ENCODE peak calls at places on chromosomes 4 and X, in four cellular contexts. Q is HCT116, A is left ventricle myocardium inferior, Y is tibial nerve. W is an unnamed sample.

GRCh38 chrX:9882669-9883446 is 84.3 kb upstream of the CLDN34 start:
- DNase-seq in A (no peak), Q (no peak), Y (no peak), W (no peak)

GRCh38 chr4:41158274-41158673 is 56.1 kb downstream of the APBB2 start:
- DNase-seq in Y (no peak), Q (no peak), A (no peak), W (no peak)

GRCh38 chr4:55721651-55722050 is 85.6 kb upstream of the NMU start:
- DNase-seq in Q (no peak), Y (no peak), A (no peak), W (no peak)

GRCh38 chr4:170853422-170854021 is 763.8 kb upstream of the AADAT start:
- DNase-seq in Q (peak; percentile 48), A (peak; percentile 14), Y (peak; percentile 13), W (peak; percentile 53)

GRCh38 chr4:139015948-139016451 is 419 bp downstream of the NOCT start:
- DNase-seq in Y (no peak), Q (no peak), A (peak; percentile 30), W (peak; percentile 54)

GRCh38 chr4:139229534-139230039 is 50.4 kb downstream of the MGARP start:
- DNase-seq in Y (no peak), A (no peak), Q (peak; percentile 50), W (peak; percentile 66)

GRCh38 chr4:26525751-26526150 is 35.5 kb upstream of the CCKAR start:
- DNase-seq in A (no peak), Q (no peak), Y (no peak), W (no peak)

GRCh38 chr4:55077577-55077976 is 47.8 kb downstream of the KDR start:
- DNase-seq in A (no peak), Q (no peak), Y (no peak), W (no peak)

GRCh38 chr4:184747034-184747830 is 13.3 kb upstream of the CENPU start:
- DNase-seq in Q (no peak), Y (no peak), A (peak; percentile 44), W (no peak)

GRCh38 chr4:1655676-1656075 is 28.4 kb downstream of the FAM53A start:
- DNase-seq in Q (no peak), A (no peak), Y (no peak), W (no peak)

GRCh38 chr4:10611673-10612072 is 72.9 kb downstream of the CLNK start:
- DNase-seq in Q (peak; percentile 65), A (no peak), Y (no peak), W (no peak)

GRCh38 chrX:69298466-69299140 is 133.3 kb upstream of the PJA1 start:
- DNase-seq in Q (no peak), A (no peak), Y (no peak), W (no peak)

GRCh38 chr4:168593399-168593798 is 96.5 kb downstream of the PALLD start:
- DNase-seq in A (no peak), Y (no peak), Q (no peak), W (no peak)

GRCh38 chr4:85913925-85914694 is 439.2 kb downstream of the ARHGAP24 start:
- DNase-seq in Q (no peak), Y (no peak), A (no peak), W (no peak)

GRCh38 chr4:37762294-37763163 is 64.0 kb upstream of the PGM2 start:
- DNase-seq in Y (no peak), A (no peak), Q (peak; percentile 6), W (peak; percentile 22)

GRCh38 chrX:84155938-84156337 is 32.1 kb downstream of the RPS6KA6 start:
- DNase-seq in Q (no peak), Y (no peak), A (no peak), W (no peak)

GRCh38 chrX:65685112-65685511 is 17.7 kb downstream of the MSN start:
- DNase-seq in A (no peak), Y (no peak), Q (no peak), W (no peak)

GRCh38 chrX:130497531-130497930 is 95.7 kb downstream of the RBMX2 start:
- DNase-seq in A (no peak), Y (no peak), Q (no peak), W (no peak)

GRCh38 chrX:69535661-69536060 is 31.5 kb downstream of the NALF2 start:
- DNase-seq in A (no peak), Q (no peak), Y (no peak), W (no peak)

GRCh38 chr4:165726831-165727230 is 146.2 kb upstream of the TLL1 start:
- DNase-seq in Q (no peak), Y (no peak), A (no peak), W (no peak)

GRCh38 chrX:131752493-131753198 is 208.8 kb downstream of the OR13H1 start:
- DNase-seq in Y (no peak), Q (no peak), A (no peak), W (no peak)

GRCh38 chr4:151409470-151410313 is 716 bp downstream of the FHIP1A start:
- DNase-seq in Y (no peak), A (no peak), Q (peak; percentile 3), W (peak; percentile 47)

GRCh38 chr4:173478136-173478860 is 51.7 kb downstream of the HAND2 start:
- DNase-seq in A (no peak), Q (no peak), Y (no peak), W (no peak)

GRCh38 chr4:147940144-147940543 is 208.3 kb downstream of the ARHGAP10 start:
- DNase-seq in Q (no peak), A (no peak), Y (no peak), W (no peak)

GRCh38 chrX:49165901-49166881 is 3.6 kb downstream of the MAGIX start:
- DNase-seq in Q (peak; percentile 85), Y (peak; percentile 36), A (peak; percentile 80), W (peak; percentile 98)

W was measured in HAP-1.